ENCODE peak calls at places on chromosomes 11 and 22, in six cellular contexts. One of them, this sample, is unnamed.

GRCh38 chr11:5689551-5689983 is at the start of gene TRIM22:
- DNase-seq in HepG2: no peak
- DNase-seq in WTC11: peak; percentile 34
- DNase-seq in HCT116: no peak
- DNase-seq in K562: no peak
- DNase-seq in GM12878: peak; percentile 92
- DNase-seq in this sample: peak; percentile 15

GRCh38 chr22:42930810-42931420 is 73.8 kb upstream of the ARFGAP3 start:
- DNase-seq in HepG2: peak; percentile 53
- DNase-seq in WTC11: no peak
- DNase-seq in HCT116: peak; percentile 46
- DNase-seq in K562: no peak
- DNase-seq in GM12878: no peak
- DNase-seq in this sample: no peak

GRCh38 chr11:68002943-68003845 is 703 bp downstream of the UNC93B1 start:
- DNase-seq in HepG2: no peak
- DNase-seq in WTC11: peak; percentile 56
- DNase-seq in HCT116: no peak
- DNase-seq in K562: peak; percentile 47
- DNase-seq in GM12878: no peak
- DNase-seq in this sample: peak; percentile 74

GRCh38 chr22:34808618-34809017 is 257.3 kb upstream of the ISX start:
- DNase-seq in HepG2: no peak
- DNase-seq in WTC11: no peak
- DNase-seq in HCT116: no peak
- DNase-seq in K562: no peak
- DNase-seq in GM12878: no peak
- DNase-seq in this sample: no peak

GRCh38 chr22:39994046-39994565 is 648 bp upstream of the FAM83F start:
- DNase-seq in HepG2: no peak
- DNase-seq in WTC11: no peak
- DNase-seq in HCT116: no peak
- DNase-seq in K562: peak; percentile 66
- DNase-seq in GM12878: no peak
- DNase-seq in this sample: no peak

GRCh38 chr11:87926250-87926970 is 248.8 kb downstream of the RAB38 start:
- DNase-seq in HepG2: no peak
- DNase-seq in WTC11: no peak
- DNase-seq in HCT116: peak; percentile 80
- DNase-seq in K562: no peak
- DNase-seq in GM12878: no peak
- DNase-seq in this sample: no peak

GRCh38 chr11:79493555-79494171 is 52.8 kb upstream of the TENM4 start:
- DNase-seq in HepG2: peak; percentile 47
- DNase-seq in WTC11: peak; percentile 96
- DNase-seq in HCT116: peak; percentile 19
- DNase-seq in K562: peak; percentile 66
- DNase-seq in GM12878: no peak
- DNase-seq in this sample: peak; percentile 92

GRCh38 chr11:131907371-131907770 is 537.0 kb downstream of the NTM start:
- DNase-seq in HepG2: no peak
- DNase-seq in WTC11: no peak
- DNase-seq in HCT116: no peak
- DNase-seq in K562: no peak
- DNase-seq in GM12878: no peak
- DNase-seq in this sample: no peak

GRCh38 chr22:49751318-49751967 is 76.2 kb downstream of the BRD1 start:
- DNase-seq in HepG2: no peak
- DNase-seq in WTC11: no peak
- DNase-seq in HCT116: no peak
- DNase-seq in K562: no peak
- DNase-seq in GM12878: no peak
- DNase-seq in this sample: no peak

GRCh38 chr11:33399421-33399820 is 142.2 kb downstream of the HIPK3 start:
- DNase-seq in HepG2: no peak
- DNase-seq in WTC11: no peak
- DNase-seq in HCT116: no peak
- DNase-seq in K562: no peak
- DNase-seq in GM12878: no peak
- DNase-seq in this sample: no peak

GRCh38 chr11:114171257-114172054 is 111.9 kb downstream of the ZBTB16 start:
- DNase-seq in HepG2: peak; percentile 10
- DNase-seq in WTC11: no peak
- DNase-seq in HCT116: no peak
- DNase-seq in K562: no peak
- DNase-seq in GM12878: no peak
- DNase-seq in this sample: no peak

GRCh38 chr22:36734171-36735058 is 30.9 kb upstream of the CACNG2 start:
- DNase-seq in HepG2: no peak
- DNase-seq in WTC11: no peak
- DNase-seq in HCT116: no peak
- DNase-seq in K562: no peak
- DNase-seq in GM12878: no peak
- DNase-seq in this sample: no peak

GRCh38 chr11:121383726-121384125 is 68.4 kb upstream of the SORL1 start:
- DNase-seq in HepG2: no peak
- DNase-seq in WTC11: no peak
- DNase-seq in HCT116: no peak
- DNase-seq in K562: no peak
- DNase-seq in GM12878: no peak
- DNase-seq in this sample: no peak

GRCh38 chr11:59403546-59403945 is 22.7 kb downstream of the OR5A2 start:
- DNase-seq in HepG2: no peak
- DNase-seq in WTC11: no peak
- DNase-seq in HCT116: no peak
- DNase-seq in K562: no peak
- DNase-seq in GM12878: no peak
- DNase-seq in this sample: no peak

GRCh38 chr22:31891366-31892079 is 52.8 kb upstream of the YWHAH start:
- DNase-seq in HepG2: no peak
- DNase-seq in WTC11: no peak
- DNase-seq in HCT116: no peak
- DNase-seq in K562: peak; percentile 69
- DNase-seq in GM12878: no peak
- DNase-seq in this sample: no peak

GRCh38 chr11:34749666-34750659 is 129.1 kb downstream of the EHF start:
- DNase-seq in HepG2: no peak
- DNase-seq in WTC11: no peak
- DNase-seq in HCT116: no peak
- DNase-seq in K562: no peak
- DNase-seq in GM12878: no peak
- DNase-seq in this sample: no peak

GRCh38 chr11:32939866-32940265 is 47.3 kb downstream of the QSER1 start:
- DNase-seq in HepG2: no peak
- DNase-seq in WTC11: no peak
- DNase-seq in HCT116: no peak
- DNase-seq in K562: no peak
- DNase-seq in GM12878: no peak
- DNase-seq in this sample: no peak

GRCh38 chr11:102453286-102453797 is 777 bp upstream of the TMEM123 start:
- DNase-seq in HepG2: no peak
- DNase-seq in WTC11: peak; percentile 13
- DNase-seq in HCT116: no peak
- DNase-seq in K562: no peak
- DNase-seq in GM12878: no peak
- DNase-seq in this sample: no peak

GRCh38 chr11:92531051-92531747 is 306.6 kb downstream of the FAT3 start:
- DNase-seq in HepG2: no peak
- DNase-seq in WTC11: no peak
- DNase-seq in HCT116: no peak
- DNase-seq in K562: no peak
- DNase-seq in GM12878: no peak
- DNase-seq in this sample: no peak

GRCh38 chr11:123642435-123642834 is 12.0 kb downstream of the SCN3B start:
- DNase-seq in HepG2: no peak
- DNase-seq in WTC11: peak; percentile 20
- DNase-seq in HCT116: no peak
- DNase-seq in K562: no peak
- DNase-seq in GM12878: no peak
- DNase-seq in this sample: no peak

GRCh38 chr11:69562816-69563215 is 78.1 kb upstream of the CCND1 start:
- DNase-seq in HepG2: no peak
- DNase-seq in WTC11: no peak
- DNase-seq in HCT116: no peak
- DNase-seq in K562: no peak
- DNase-seq in GM12878: no peak
- DNase-seq in this sample: no peak

GRCh38 chr22:27133951-27134664 is 476.7 kb downstream of the MIAT start:
- DNase-seq in HepG2: no peak
- DNase-seq in WTC11: no peak
- DNase-seq in HCT116: no peak
- DNase-seq in K562: peak; percentile 35
- DNase-seq in GM12878: no peak
- DNase-seq in this sample: no peak

GRCh38 chr11:20156280-20156875 is 3.9 kb downstream of the DBX1 start:
- DNase-seq in HepG2: no peak
- DNase-seq in WTC11: peak; percentile 81
- DNase-seq in HCT116: no peak
- DNase-seq in K562: peak; percentile 9
- DNase-seq in GM12878: no peak
- DNase-seq in this sample: peak; percentile 87
- TF ChIP-seq ATF3 in HepG2: no peak
- TF ChIP-seq ATF3 in WTC11: no peak
- TF ChIP-seq ATF3 in HCT116: no peak
- TF ChIP-seq ATF3 in K562: no peak
- TF ChIP-seq ATF3 in GM12878: no peak
- TF ChIP-seq ATF3 in this sample: no peak

GRCh38 chr11:8719260-8720190 is 36.9 kb downstream of the RPL27A start:
- DNase-seq in HepG2: peak; percentile 48
- DNase-seq in WTC11: no peak
- DNase-seq in HCT116: peak; percentile 76
- DNase-seq in K562: no peak
- DNase-seq in GM12878: no peak
- DNase-seq in this sample: no peak
- TF ChIP-seq ATF3 in HepG2: no peak
- TF ChIP-seq ATF3 in WTC11: no peak
- TF ChIP-seq ATF3 in HCT116: no peak
- TF ChIP-seq ATF3 in K562: no peak
- TF ChIP-seq ATF3 in GM12878: no peak
- TF ChIP-seq ATF3 in this sample: no peak

GRCh38 chr11:110793556-110793955 is 81.3 kb upstream of the ARHGAP20 start:
- DNase-seq in HepG2: no peak
- DNase-seq in WTC11: no peak
- DNase-seq in HCT116: no peak
- DNase-seq in K562: no peak
- DNase-seq in GM12878: no peak
- DNase-seq in this sample: no peak
- TF ChIP-seq ATF3 in HepG2: no peak
- TF ChIP-seq ATF3 in WTC11: no peak
- TF ChIP-seq ATF3 in HCT116: no peak
- TF ChIP-seq ATF3 in K562: no peak
- TF ChIP-seq ATF3 in GM12878: no peak
- TF ChIP-seq ATF3 in this sample: no peak

GRCh38 chr11:128472128-128473110 is 114.9 kb downstream of the ETS1 start:
- DNase-seq in HepG2: peak; percentile 35
- DNase-seq in WTC11: no peak
- DNase-seq in HCT116: no peak
- DNase-seq in K562: no peak
- DNase-seq in GM12878: peak; percentile 93
- DNase-seq in this sample: no peak
- TF ChIP-seq ATF3 in HepG2: no peak
- TF ChIP-seq ATF3 in WTC11: no peak
- TF ChIP-seq ATF3 in HCT116: no peak
- TF ChIP-seq ATF3 in K562: no peak
- TF ChIP-seq ATF3 in GM12878: no peak
- TF ChIP-seq ATF3 in this sample: no peak

GRCh38 chr11:19769820-19770219 is 57.2 kb downstream of the NAV2 start:
- DNase-seq in HepG2: no peak
- DNase-seq in WTC11: no peak
- DNase-seq in HCT116: no peak
- DNase-seq in K562: no peak
- DNase-seq in GM12878: no peak
- DNase-seq in this sample: no peak

GRCh38 chr11:19768197-19768596 is 55.6 kb downstream of the NAV2 start:
- DNase-seq in HepG2: no peak
- DNase-seq in WTC11: no peak
- DNase-seq in HCT116: no peak
- DNase-seq in K562: no peak
- DNase-seq in GM12878: no peak
- DNase-seq in this sample: no peak

GRCh38 chr11:19767691-19768151 is 55.1 kb downstream of the NAV2 start:
- DNase-seq in HepG2: no peak
- DNase-seq in WTC11: no peak
- DNase-seq in HCT116: no peak
- DNase-seq in K562: no peak
- DNase-seq in GM12878: no peak
- DNase-seq in this sample: no peak

GRCh38 chr11:19770277-19770676 is 57.6 kb downstream of the NAV2 start:
- DNase-seq in HepG2: no peak
- DNase-seq in WTC11: no peak
- DNase-seq in HCT116: no peak
- DNase-seq in K562: no peak
- DNase-seq in GM12878: no peak
- DNase-seq in this sample: no peak

DNA sequence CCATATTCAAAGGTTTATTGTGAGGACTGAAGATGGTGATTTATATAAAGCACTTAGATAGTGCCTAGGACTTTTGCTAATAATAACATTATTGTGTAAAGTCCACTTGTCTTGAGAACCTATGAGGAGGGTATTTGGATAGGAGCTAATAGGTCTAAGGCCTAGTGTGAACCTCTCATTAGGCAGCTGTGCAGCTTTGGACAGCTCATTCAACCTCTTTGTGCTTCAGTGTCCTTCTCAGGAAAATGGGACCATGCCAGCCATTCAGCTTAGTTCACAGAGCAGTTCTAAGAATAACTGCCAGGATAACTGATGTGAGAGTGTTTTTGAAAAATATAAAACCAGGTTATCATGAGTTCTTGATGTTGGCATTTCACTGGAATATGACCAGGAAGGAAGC is 56.2 kb downstream of the NAV2 start:
- DNase-seq in HepG2: no peak
- DNase-seq in WTC11: no peak
- DNase-seq in HCT116: no peak
- DNase-seq in K562: no peak
- DNase-seq in GM12878: no peak
- DNase-seq in this sample: no peak
- TF ChIP-seq ATF3 in HepG2: no peak
- TF ChIP-seq ATF3 in WTC11: no peak
- TF ChIP-seq ATF3 in HCT116: no peak
- TF ChIP-seq ATF3 in K562: no peak
- TF ChIP-seq ATF3 in GM12878: no peak
- TF ChIP-seq ATF3 in this sample: no peak

This sample was measured in H1.